ENCODE peak calls at places on chromosomes 2 and 18, in ten cellular contexts. G is bronchial epithelial cell, N is right cardiac atrium, F is pancreas, A is HepG2, Q is AG10803, Y is astrocyte of the spinal cord, T is brain microvascular endothelial cell, O is transverse colon, D is fibroblast of pulmonary artery. J is an unnamed sample.

GRCh38 chr2:40160730-40161129 is 291.2 kb downstream of the SLC8A1 start:
- DNase-seq in F (no peak), Q (peak; percentile 59), A (no peak), N (no peak), T (no peak), D (no peak), G (no peak), Y (no peak), O (no peak), J (no peak)

GRCh38 chr2:228866781-228867180 is 404.3 kb downstream of the PID1 start:
- DNase-seq in T (no peak), F (no peak), G (no peak), Y (no peak), A (no peak), Q (peak; percentile 54), N (no peak), O (no peak), D (no peak), J (no peak)

GRCh38 chr2:189391201-189391600 is 50.1 kb upstream of the WDR75 start:
- DNase-seq in G (peak; percentile 53), A (no peak), T (no peak), D (no peak), Q (no peak), F (no peak), N (no peak), Y (no peak), O (no peak), J (no peak)

GRCh38 chr18:12038082-12038660 is 55.5 kb upstream of the ANKRD62 start:
- DNase-seq in Q (no peak), F (no peak), Y (no peak), O (peak; percentile 26), T (no peak), D (peak; percentile 28), N (peak; percentile 70), G (peak; percentile 44), A (no peak), J (peak; percentile 64)

GRCh38 chr2:231795525-231796327 is 9.5 kb downstream of the COPS7B start:
- DNase-seq in T (peak; percentile 73), G (peak; percentile 85), Y (peak; percentile 52), D (peak; percentile 81), N (no peak), O (peak; percentile 79), Q (peak; percentile 52), F (peak; percentile 80), A (peak; percentile 97), J (peak; percentile 79)

GRCh38 chr2:160332318-160332717 is 132.2 kb upstream of the ITGB6 start:
- DNase-seq in D (peak; percentile 65), Q (no peak), A (no peak), G (peak; percentile 50), F (no peak), N (no peak), T (peak; percentile 54), Y (peak; percentile 35), O (no peak), J (no peak)

GRCh38 chr2:236343400-236344161 is 79.4 kb upstream of the ASB18 start:
- DNase-seq in Q (peak; percentile 78), O (peak; percentile 47), T (peak; percentile 85), A (peak; percentile 70), N (no peak), Y (peak; percentile 79), F (no peak), G (peak; percentile 71), D (peak; percentile 85), J (peak; percentile 50)

GRCh38 chr2:234393352-234393751 is 103.5 kb downstream of the ARL4C start:
- DNase-seq in F (no peak), A (no peak), G (no peak), Y (no peak), D (no peak), Q (no peak), T (no peak), N (no peak), O (no peak), J (no peak)

GRCh38 chr2:68607837-68608236 is 35.5 kb upstream of the PROKR1 start:
- DNase-seq in D (no peak), A (no peak), Q (no peak), G (no peak), F (no peak), T (no peak), O (no peak), Y (no peak), N (no peak), J (no peak)

GRCh38 chr2:180657054-180657453 is 323.4 kb upstream of the UBE2E3 start:
- DNase-seq in G (peak; percentile 91), Y (peak; percentile 50), F (no peak), O (no peak), T (peak; percentile 67), Q (peak; percentile 11), N (no peak), A (no peak), D (peak; percentile 52), J (peak; percentile 62)

GRCh38 chr2:212677466-212677865 is 138.9 kb upstream of the ERBB4 start:
- DNase-seq in Q (no peak), Y (no peak), N (no peak), O (no peak), T (no peak), D (no peak), G (no peak), F (no peak), A (no peak), J (no peak)

GRCh38 chr2:65031341-65032015 is 24.7 kb upstream of the CEP68 start:
- DNase-seq in N (no peak), O (peak; percentile 78), Y (no peak), A (peak; percentile 95), G (no peak), D (peak; percentile 42), F (peak; percentile 45), T (no peak), Q (no peak), J (no peak)
- H3K4me3 ChIP-seq in N (no peak overlapping the region), O (no peak overlapping the region), Y (no peak overlapping the region), A (no peak overlapping the region), G (no peak overlapping the region), D (no peak overlapping the region), F (no peak overlapping the region), T (no peak overlapping the region), Q (no peak overlapping the region), J (no peak overlapping the region)

GRCh38 chr2:222931659-222932058 is 70.8 kb downstream of the ACSL3 start:
- DNase-seq in F (no peak), N (no peak), T (no peak), A (no peak), Y (no peak), O (no peak), D (no peak), G (no peak), Q (no peak), J (no peak)

GRCh38 chr2:222926915-222927314 is 66.1 kb downstream of the ACSL3 start:
- DNase-seq in A (no peak), Q (no peak), T (no peak), Y (no peak), N (no peak), G (no peak), O (no peak), F (no peak), D (no peak), J (no peak)

GRCh38 chr2:222930862-222931261 is 70.0 kb downstream of the ACSL3 start:
- DNase-seq in G (no peak), A (no peak), Q (no peak), T (no peak), O (no peak), F (no peak), Y (no peak), N (no peak), D (peak; percentile 52), J (no peak)

GRCh38 chr2:222928335-222928734 is 67.5 kb downstream of the ACSL3 start:
- DNase-seq in A (no peak), Q (no peak), N (no peak), G (no peak), D (no peak), O (no peak), T (no peak), Y (no peak), F (no peak), J (no peak)

DNA sequence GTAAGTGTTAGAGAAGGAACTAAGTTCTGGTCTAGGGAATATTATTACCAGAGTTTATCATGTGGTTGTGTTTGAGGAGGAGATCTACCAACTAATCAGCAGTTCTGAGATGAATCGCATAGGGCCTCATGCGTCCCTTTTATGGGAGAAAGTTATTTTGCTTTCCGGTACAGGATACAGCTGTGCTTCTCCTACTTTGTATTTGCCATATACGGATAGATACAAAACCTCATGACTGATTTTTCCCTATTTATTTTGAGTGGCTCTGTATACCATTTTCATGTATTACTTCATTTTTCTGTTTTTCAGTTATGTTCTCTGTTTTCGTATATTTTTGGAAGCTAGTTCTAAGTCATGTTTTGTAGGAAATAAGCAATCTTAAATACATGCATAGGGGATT is 66.8 kb downstream of the ACSL3 start:
- DNase-seq in T (no peak), N (no peak), Q (no peak), G (no peak), F (no peak), Y (no peak), A (no peak), D (no peak), O (no peak), J (no peak)
- H3K4me3 ChIP-seq in T (no peak overlapping the region), N (no peak overlapping the region), Q (no peak overlapping the region), G (no peak overlapping the region), F (no peak overlapping the region), Y (no peak overlapping the region), A (no peak overlapping the region), D (no peak overlapping the region), O (no peak overlapping the region), J (no peak overlapping the region)

GRCh38 chr2:217808326-217808725 is 194.5 kb downstream of the TNS1 start:
- DNase-seq in D (no peak), O (no peak), F (no peak), A (no peak), Y (no peak), G (no peak), T (no peak), Q (no peak), N (peak; percentile 5), J (no peak)
- H3K4me3 ChIP-seq in D (no peak overlapping the region), O (no peak overlapping the region), F (no peak overlapping the region), A (no peak overlapping the region), Y (no peak overlapping the region), G (no peak overlapping the region), T (no peak overlapping the region), Q (no peak overlapping the region), N (no peak overlapping the region), J (no peak overlapping the region)

GRCh38 chr2:46278952-46279351 is 18.3 kb upstream of the EPAS1 start:
- DNase-seq in G (no peak), T (no peak), A (no peak), N (peak; percentile 54), D (no peak), Q (no peak), F (no peak), Y (no peak), O (no peak), J (no peak)

GRCh38 chr2:46273919-46274318 is 23.3 kb upstream of the EPAS1 start:
- DNase-seq in T (peak; percentile 34), N (no peak), D (no peak), Y (no peak), G (no peak), Q (no peak), F (no peak), O (no peak), A (no peak), J (no peak)

GRCh38 chr2:46275995-46276394 is 21.2 kb upstream of the EPAS1 start:
- DNase-seq in Y (no peak), G (no peak), O (peak; percentile 31), A (no peak), N (peak; percentile 92), T (peak; percentile 16), D (peak; percentile 52), Q (no peak), F (peak; percentile 44), J (no peak)

GRCh38 chr2:46276652-46277051 is 20.6 kb upstream of the EPAS1 start:
- DNase-seq in Q (peak; percentile 34), D (peak; percentile 53), T (peak; percentile 47), Y (no peak), N (no peak), O (no peak), A (no peak), G (no peak), F (no peak), J (no peak)

GRCh38 chr2:46277470-46278190 is 19.6 kb upstream of the EPAS1 start:
- DNase-seq in Y (no peak), G (peak; percentile 63), D (no peak), N (peak; percentile 53), A (peak; percentile 35), Q (no peak), O (no peak), F (no peak), T (no peak), J (no peak)
- H3K4me3 ChIP-seq in Y (no peak overlapping the region), G (no peak overlapping the region), D (no peak overlapping the region), N (no peak overlapping the region), A (no peak overlapping the region), Q (no peak overlapping the region), O (no peak overlapping the region), F (no peak overlapping the region), T (no peak overlapping the region), J (no peak overlapping the region)